ENCODE peak calls at places on chromosomes 2 and 18, in ten cellular contexts. R is hypothalamus; E is stimulated activated CD4-positive, alpha-beta T cell treated with anti-CD3 and anti-CD28 coated beads, Interleukin-2, amount 100 ng/mL, for 24 hours; T is G401; D is activated T-cell treated with anti-CD3 and anti-CD28 coated beads, Interleukin-2, amount 50 U/mL, for 48 hours; V is EL; H is kidney tubule cell; Y is GM20000; J is ELR; X is activated T-helper 1 cell treated with anti-CD3 and anti-CD28 coated beads, Interleukin-2, amount 50 U/mL, for 16 hours. N is an unnamed sample.

GRCh38 chr18:76754381-76754780 is 68.0 kb upstream of the ZNF236 start:
- DNase-seq in R (no peak), E (no peak), T (no peak), D (no peak), V (no peak), H (no peak), Y (no peak), J (no peak), X (no peak), N (no peak)

GRCh38 chr2:233848276-233848675 is 6.1 kb downstream of the HJURP start:
- DNase-seq in R (no peak), E (no peak), T (no peak), D (no peak), V (no peak), H (no peak), Y (no peak), J (no peak), X (no peak), N (no peak)

GRCh38 chr18:70956554-70956953 is 667.7 kb downstream of the SOCS6 start:
- DNase-seq in R (no peak), E (no peak), T (no peak), D (no peak), V (no peak), H (no peak), Y (no peak), J (no peak), X (no peak), N (no peak)

GRCh38 chr2:29213871-29214341 is 98.7 kb downstream of the CLIP4 start:
- DNase-seq in R (no peak), E (no peak), T (no peak), D (peak; percentile 14), V (peak; percentile 13), H (peak; percentile 40), Y (no peak), J (peak; percentile 66), X (no peak), N (no peak)

GRCh38 chr18:24011095-24011917 is 3.2 kb upstream of the TTC39C start:
- DNase-seq in R (no peak), E (no peak), T (no peak), D (no peak), V (no peak), H (no peak), Y (no peak), J (no peak), X (no peak), N (no peak)

GRCh38 chr2:113216891-113217454 is 43.2 kb downstream of the PSD4 start:
- DNase-seq in R (no peak), E (no peak), T (no peak), D (no peak), V (no peak), H (peak; percentile 22), Y (no peak), J (no peak), X (no peak), N (no peak)

GRCh38 chr2:216104691-216105090 is 4.5 kb upstream of the XRCC5 start:
- DNase-seq in R (no peak), E (no peak), T (no peak), D (no peak), V (no peak), H (no peak), Y (no peak), J (no peak), X (no peak), N (no peak)

GRCh38 chr2:6927186-6927585 is 10.0 kb downstream of the RNF144A start:
- DNase-seq in R (no peak), E (no peak), T (peak; percentile 98), D (peak; percentile 14), V (no peak), H (peak; percentile 83), Y (no peak), J (no peak), X (no peak), N (no peak)